ENCODE peak calls at places on chromosomes 3 and 15, in eight cellular contexts. A is AG10803, U is HCT116, B is BJ, C is AG09309, X is IMR-90, J is PC-3, V is foreskin fibroblast. P is an unnamed sample.

GRCh38 chr3:29511701-29512100 is 230.8 kb downstream of the RBMS3 start:
- DNase-seq in A (no peak), U (no peak), B (no peak), C (no peak), X (no peak), J (no peak), V (no peak), P (no peak)

GRCh38 chr3:52444860-52445793 is at the start of gene SEMA3G:
- DNase-seq in A (peak), U (peak), B (no peak), C (no peak), X (peak), J (peak), V (peak), P (peak)

GRCh38 chr3:38758557-38758956 is 57.5 kb downstream of the SCN10A start:
- DNase-seq in A (no peak), U (no peak), B (no peak), C (no peak), X (no peak), J (no peak), V (no peak), P (no peak)

GRCh38 chr3:32310918-32311839 is 72.7 kb downstream of the CMTM8 start:
- DNase-seq in A (no peak), U (no peak), B (no peak), C (no peak), X (no peak), J (no peak), V (no peak), P (peak)

GRCh38 chr15:62119224-62119925 is 45.7 kb downstream of the C2CD4B start:
- DNase-seq in A (peak), U (peak), B (peak), C (peak), X (peak), J (peak), V (peak), P (no peak)

GRCh38 chr3:184145881-184146280 is 9.3 kb upstream of the DVL3 start:
- DNase-seq in A (no peak), U (no peak), B (no peak), C (no peak), X (no peak), J (no peak), V (no peak), P (no peak)

GRCh38 chr15:85463273-85463937 is 83.0 kb downstream of the AKAP13 start:
- DNase-seq in A (no peak), U (no peak), B (no peak), C (no peak), X (no peak), J (no peak), V (no peak), P (no peak)

GRCh38 chr3:57017481-57017880 is 43.0 kb upstream of the SPATA12 start:
- DNase-seq in A (no peak), U (peak), B (no peak), C (no peak), X (no peak), J (peak), V (peak), P (no peak)

GRCh38 chr3:72814308-72814707 is 33.9 kb downstream of the SHQ1 start:
- DNase-seq in A (no peak), U (no peak), B (no peak), C (no peak), X (no peak), J (no peak), V (no peak), P (no peak)

GRCh38 chr3:103515116-103515515 is 1080.3 kb downstream of the ZPLD1 start:
- DNase-seq in A (no peak), U (no peak), B (no peak), C (no peak), X (no peak), J (no peak), V (no peak), P (no peak)

GRCh38 chr3:40192628-40193027 is 116.9 kb upstream of the EIF1B start:
- DNase-seq in A (no peak), U (no peak), B (no peak), C (no peak), X (no peak), J (peak), V (no peak), P (no peak)

GRCh38 chr15:33084661-33085060 is 109.9 kb downstream of the FMN1 start:
- DNase-seq in A (no peak), U (no peak), B (no peak), C (no peak), X (no peak), J (no peak), V (no peak), P (no peak)

GRCh38 chr3:32437898-32438297 is 46.2 kb downstream of the CMTM7 start:
- DNase-seq in A (no peak), U (no peak), B (no peak), C (no peak), X (no peak), J (no peak), V (no peak), P (no peak)

GRCh38 chr3:131361464-131362421 is 19.8 kb upstream of the NUDT16 start:
- DNase-seq in A (peak), U (peak), B (no peak), C (no peak), X (peak), J (peak), V (peak), P (no peak)

GRCh38 chr3:18489939-18490338 is 64.8 kb upstream of the SATB1 start:
- DNase-seq in A (no peak), U (no peak), B (no peak), C (no peak), X (no peak), J (no peak), V (no peak), P (no peak)

GRCh38 chr3:128385080-128385832 is 81.4 kb downstream of the DNAJB8 start:
- DNase-seq in A (peak), U (no peak), B (peak), C (peak), X (peak), J (peak), V (peak), P (no peak)

GRCh38 chr15:33132722-33133345 is 61.7 kb downstream of the FMN1 start:
- DNase-seq in A (peak), U (peak), B (no peak), C (peak), X (peak), J (peak), V (peak), P (peak)

GRCh38 chr3:17166369-17166768 is 281.6 kb downstream of the PLCL2 start:
- DNase-seq in A (no peak), U (no peak), B (no peak), C (no peak), X (no peak), J (no peak), V (no peak), P (no peak)

GRCh38 chr3:160253298-160253697 is 28.1 kb downstream of the C3orf80 start:
- DNase-seq in A (no peak), U (no peak), B (no peak), C (no peak), X (no peak), J (no peak), V (no peak), P (no peak)
- H3K4me3 ChIP-seq in A (no peak), U (no peak), B (no peak), C (no peak), X (no peak), J (no peak), V (no peak), P (no peak)

GRCh38 chr3:197734667-197735318 is 1.9 kb downstream of the RUBCN start:
- DNase-seq in A (no peak), U (no peak), B (no peak), C (no peak), X (no peak), J (no peak), V (no peak), P (no peak)
- H3K4me3 ChIP-seq in A (no peak), U (no peak), B (no peak), C (no peak), X (no peak), J (no peak), V (no peak), P (no peak)

GRCh38 chr15:97652700-97653167 is 307.8 kb upstream of the ARRDC4 start:
- DNase-seq in A (no peak), U (no peak), B (no peak), C (no peak), X (no peak), J (no peak), V (no peak), P (no peak)

GRCh38 chr15:97648728-97649127 is 311.8 kb upstream of the ARRDC4 start:
- DNase-seq in A (no peak), U (no peak), B (no peak), C (no peak), X (no peak), J (no peak), V (no peak), P (no peak)

GRCh38 chr15:97653896-97654295 is 306.6 kb upstream of the ARRDC4 start:
- DNase-seq in A (no peak), U (no peak), B (no peak), C (no peak), X (no peak), J (no peak), V (no peak), P (no peak)

GRCh38 chr15:97654677-97655076 is 305.8 kb upstream of the ARRDC4 start:
- DNase-seq in A (no peak), U (no peak), B (no peak), C (no peak), X (no peak), J (no peak), V (no peak), P (no peak)

GRCh38 chr15:97652041-97652440 is 308.5 kb upstream of the ARRDC4 start:
- DNase-seq in A (no peak), U (no peak), B (no peak), C (no peak), X (no peak), J (no peak), V (no peak), P (no peak)
- H3K4me3 ChIP-seq in A (no peak), U (no peak), B (no peak), C (no peak), X (no peak), J (no peak), V (no peak), P (no peak)

GRCh38 chr3:172471903-172472302 is 23.6 kb upstream of the GHSR start:
- DNase-seq in A (no peak), U (no peak), B (no peak), C (no peak), X (no peak), J (no peak), V (no peak), P (no peak)

GRCh38 chr3:172475703-172476102 is 27.4 kb upstream of the GHSR start:
- DNase-seq in A (no peak), U (no peak), B (no peak), C (no peak), X (no peak), J (no peak), V (no peak), P (no peak)

GRCh38 chr3:172470588-172470987 is 22.3 kb upstream of the GHSR start:
- DNase-seq in A (no peak), U (no peak), B (no peak), C (no peak), X (no peak), J (no peak), V (no peak), P (no peak)

GRCh38 chr3:172478116-172478515 is 29.9 kb upstream of the GHSR start:
- DNase-seq in A (no peak), U (no peak), B (no peak), C (no peak), X (no peak), J (no peak), V (no peak), P (no peak)

GRCh38 chr3:172476339-172476738 is 28.1 kb upstream of the GHSR start:
- DNase-seq in A (no peak), U (no peak), B (no peak), C (no peak), X (no peak), J (no peak), V (no peak), P (no peak)
- H3K4me3 ChIP-seq in A (no peak), U (no peak), B (no peak), C (no peak), X (no peak), J (peak), V (no peak), P (no peak)

DNA sequence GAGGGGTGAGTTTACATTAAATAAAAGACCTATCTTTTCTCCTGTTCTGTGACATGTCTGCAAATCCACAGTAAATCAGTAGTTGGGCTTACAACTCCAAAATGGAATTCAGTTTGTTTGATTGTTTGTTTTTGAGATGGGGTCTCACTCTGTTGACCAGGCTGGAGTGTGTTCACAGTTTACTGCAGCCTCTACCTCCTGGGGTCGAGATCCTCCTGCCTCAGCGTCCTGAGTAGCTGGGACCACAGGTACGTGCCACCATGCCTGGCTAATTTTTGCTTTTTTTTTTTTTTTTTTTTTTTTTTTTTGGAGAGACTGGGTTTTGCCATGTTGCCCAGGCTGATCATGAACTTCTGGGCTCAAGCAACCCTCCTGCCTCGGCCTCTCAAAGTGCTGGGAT is 63.5 kb upstream of the ADPGK start:
- DNase-seq in A (no peak), U (no peak), B (no peak), C (no peak), X (no peak), J (no peak), V (no peak), P (no peak)
- H3K4me3 ChIP-seq in A (no peak), U (no peak), B (no peak), C (no peak), X (no peak), J (no peak), V (no peak), P (no peak)

DNA sequence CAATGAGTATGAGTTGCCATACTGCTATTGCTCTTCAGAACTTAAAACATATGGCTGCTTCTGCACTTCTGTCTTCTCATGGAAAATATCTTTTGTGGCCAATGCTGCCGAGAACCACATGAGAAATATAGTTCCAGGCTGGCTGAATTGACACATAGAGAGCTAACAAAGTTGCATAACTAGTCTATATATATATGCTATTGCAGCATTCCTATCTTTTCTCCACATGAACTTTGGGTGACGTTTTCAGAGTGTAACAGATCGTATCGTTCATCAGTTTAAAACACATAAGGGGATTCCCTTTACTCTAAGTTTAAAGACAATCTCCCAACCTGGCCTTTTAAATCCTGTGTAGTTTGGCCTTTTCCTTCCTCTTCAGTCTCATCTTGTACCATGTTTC is 394.2 kb upstream of the CBLB start:
- DNase-seq in A (peak), U (no peak), B (no peak), C (no peak), X (no peak), J (no peak), V (no peak), P (no peak)
- H3K4me3 ChIP-seq in A (no peak), U (no peak), B (no peak), C (no peak), X (no peak), J (no peak), V (no peak), P (no peak)

P was measured in HAP-1.